ENCODE peak calls at places on chromosomes 5 and 9, in eight cellular contexts. N, O, W, F, M, H, Z and I are unnamed samples.
A peak's percentile ranks its signal among the peaks of the same experiment; 100 is the strongest.

GRCh38 chr9:15622596-15622995 is 69.8 kb downstream of the CCDC171 start:
- DNase-seq in M (no peak), O (peak; percentile 8), F (peak; percentile 13), Z (no peak), W (no peak), H (peak; percentile 23), N (no peak), I (peak; percentile 45)

GRCh38 chr9:137031904-137032639 is at the start of gene FUT7:
- DNase-seq in H (peak; percentile 84), W (no peak), Z (no peak), N (no peak), F (no peak), O (no peak), M (no peak), I (no peak)

GRCh38 chr9:105554042-105554441 is 3.9 kb upstream of the FKTN start:
- DNase-seq in M (no peak), Z (no peak), H (no peak), O (no peak), F (no peak), W (no peak), N (no peak), I (peak; percentile 60)

GRCh38 chr5:69245031-69245430 is 10.3 kb downstream of the CDK7 start:
- DNase-seq in H (no peak), N (no peak), Z (no peak), O (no peak), F (no peak), W (no peak), M (no peak), I (no peak)

GRCh38 chr9:137222190-137223077 is at the start of gene RNF208:
- DNase-seq in F (no peak), N (no peak), W (no peak), H (no peak), Z (peak; percentile 57), O (peak; percentile 34), M (no peak), I (no peak)

GRCh38 chr5:14870347-14871083 is 1.1 kb downstream of the ANKH start:
- DNase-seq in F (peak; percentile 18), M (no peak), W (peak; percentile 19), N (peak; percentile 49), Z (no peak), O (no peak), H (peak; percentile 19), I (no peak)

GRCh38 chr9:120921751-120922181 is 4.8 kb downstream of the TRAF1 start:
- DNase-seq in W (no peak), F (no peak), O (no peak), N (no peak), Z (no peak), H (no peak), M (no peak), I (no peak)

GRCh38 chr9:120531683-120532300 is 48.2 kb downstream of the CDK5RAP2 start:
- DNase-seq in W (peak; percentile 1), N (no peak), M (no peak), H (peak; percentile 43), Z (peak; percentile 45), O (peak; percentile 34), F (peak; percentile 81), I (peak; percentile 60)

GRCh38 chr5:44809215-44809955 is 638 bp downstream of the MRPS30 start:
- DNase-seq in H (peak; percentile 77), M (no peak), Z (peak; percentile 79), W (no peak), N (peak; percentile 17), F (peak; percentile 64), O (peak; percentile 61), I (peak; percentile 69)

GRCh38 chr9:90114641-90115040 is 509.8 kb downstream of the GADD45G start:
- DNase-seq in H (no peak), O (no peak), Z (no peak), M (no peak), F (peak; percentile 33), W (no peak), N (no peak), I (no peak)

GRCh38 chr5:141848771-141849370 is 29.3 kb downstream of the PCDH1 start:
- DNase-seq in M (no peak), Z (no peak), H (no peak), W (no peak), F (peak; percentile 94), N (no peak), O (peak; percentile 80), I (peak; percentile 86)

GRCh38 chr9:101848485-101848919 is 110.1 kb upstream of the GRIN3A start:
- DNase-seq in W (no peak), F (peak; percentile 25), H (no peak), M (no peak), N (no peak), O (no peak), Z (no peak), I (no peak)

GRCh38 chr5:88808153-88808552 is 74.8 kb downstream of the MEF2C start:
- DNase-seq in M (no peak), Z (no peak), F (no peak), W (no peak), H (no peak), N (no peak), O (no peak), I (no peak)

GRCh38 chr9:136643596-136644342 is 18.9 kb upstream of the EGFL7 start:
- DNase-seq in W (no peak), N (no peak), O (no peak), F (no peak), Z (no peak), M (no peak), H (no peak), I (no peak)